ENCODE peak calls at places on chromosome 19, in seven cellular contexts. T is SK-N-SH, Q is H1, J is HCT116, N is K562, F is HepG2, O is GM12878. B is an unnamed sample.

GRCh38 chr19:651991-652390 is 11.0 kb downstream of the RNF126 start:
- DNase-seq in O (no peak), Q (no peak), N (no peak), T (no peak), F (no peak), J (no peak), B (no peak)

GRCh38 chr19:15418112-15418587 is 638 bp downstream of the AKAP8L start:
- DNase-seq in F (no peak), Q (no peak), O (no peak), J (no peak), N (no peak), T (peak; percentile 54), B (peak; percentile 30)

GRCh38 chr19:19468424-19469050 is 46.8 kb downstream of the TSSK6 start:
- DNase-seq in N (no peak), O (no peak), T (peak; percentile 46), J (no peak), Q (no peak), F (no peak), B (no peak)

GRCh38 chr19:35090160-35090794 is 25.3 kb upstream of the FXYD3 start:
- DNase-seq in O (no peak), N (peak; percentile 84), Q (peak; percentile 80), J (peak; percentile 48), F (peak; percentile 54), T (peak; percentile 90), B (peak; percentile 82)

GRCh38 chr19:57850553-57851017 is 926 bp downstream of the ZNF587 start:
- DNase-seq in J (no peak), T (peak; percentile 32), N (peak; percentile 47), O (no peak), F (peak; percentile 29), Q (peak; percentile 49), B (peak; percentile 3)

GRCh38 chr19:5711025-5711424 is 8.9 kb downstream of the LONP1 start:
- DNase-seq in Q (no peak), O (no peak), J (no peak), T (no peak), N (no peak), F (no peak), B (no peak)

GRCh38 chr19:18057557-18057956 is 29.2 kb downstream of the IL12RB1 start:
- DNase-seq in O (no peak), J (no peak), F (no peak), N (no peak), T (no peak), Q (no peak), B (no peak)

GRCh38 chr19:34172661-34173144 is 399 bp downstream of the LSM14A start:
- DNase-seq in T (peak; percentile 70), F (no peak), Q (no peak), N (peak; percentile 73), J (no peak), O (no peak), B (no peak)

GRCh38 chr19:15426485-15427349 is 7.9 kb upstream of the AKAP8L start:
- DNase-seq in F (no peak), O (no peak), N (no peak), J (no peak), T (peak; percentile 63), Q (no peak), B (peak; percentile 80)

GRCh38 chr19:11324079-11324661 is 15.3 kb downstream of the RAB3D start:
- DNase-seq in Q (no peak), J (no peak), T (peak; percentile 91), N (no peak), O (peak; percentile 71), F (peak; percentile 86), B (peak; percentile 17)

GRCh38 chr19:56639217-56639616 is 3.7 kb upstream of the SMIM17 start:
- DNase-seq in N (peak; percentile 18), T (no peak), Q (no peak), J (no peak), O (no peak), F (no peak), B (no peak)

GRCh38 chr19:18292460-18292809 is 11.0 kb upstream of the JUND start:
- DNase-seq in Q (peak; percentile 82), F (no peak), T (no peak), N (no peak), O (no peak), J (no peak), B (peak; percentile 64)

GRCh38 chr19:590396-590745 is 690 bp downstream of the HCN2 start:
- DNase-seq in F (no peak), N (no peak), Q (no peak), T (peak; percentile 68), O (no peak), J (no peak), B (no peak)

GRCh38 chr19:35306473-35307246 is 14.7 kb downstream of the MAG start:
- DNase-seq in N (no peak), F (peak; percentile 61), J (no peak), Q (no peak), T (no peak), O (no peak), B (no peak)

GRCh38 chr19:29119582-29119981 is 93.4 kb downstream of the UQCRFS1 start:
- DNase-seq in Q (peak; percentile 51), F (no peak), N (no peak), T (peak; percentile 17), O (no peak), J (no peak), B (peak; percentile 39)

GRCh38 chr19:30708416-30708815 is 336.2 kb downstream of the ZNF536 start:
- DNase-seq in J (no peak), Q (no peak), F (no peak), N (no peak), T (no peak), O (no peak), B (no peak)

GRCh38 chr19:18278521-18279265 is 2.7 kb downstream of the JUND start:
- DNase-seq in Q (no peak), J (no peak), F (no peak), O (no peak), T (no peak), N (peak; percentile 29), B (peak; percentile 22)

GRCh38 chr19:54366811-54367210 is 2.1 kb upstream of the LAIR1 start:
- DNase-seq in Q (no peak), O (no peak), N (no peak), J (no peak), T (no peak), F (no peak), B (no peak)

GRCh38 chr19:55080121-55080914 is 4.6 kb downstream of the EPS8L1 start:
- DNase-seq in T (peak; percentile 96), N (peak; percentile 97), Q (peak; percentile 94), O (no peak), J (peak; percentile 84), F (peak; percentile 35), B (no peak)

GRCh38 chr19:35592226-35592625 is 6.3 kb downstream of the PMIS2 start:
- DNase-seq in Q (peak; percentile 53), T (peak; percentile 41), O (no peak), J (peak; percentile 53), F (peak; percentile 53), N (peak; percentile 43), B (peak; percentile 54)

GRCh38 chr19:19860756-19861390 is 4.8 kb upstream of the ZNF253 start:
- DNase-seq in T (peak; percentile 58), F (no peak), Q (peak; percentile 87), O (no peak), J (no peak), N (peak; percentile 11), B (no peak)

GRCh38 chr19:11510444-11510843 is 4.8 kb upstream of the ZNF653 start:
- DNase-seq in J (no peak), T (no peak), Q (no peak), O (no peak), N (no peak), F (no peak), B (no peak)

GRCh38 chr19:50341091-50341564 is 12.0 kb upstream of the KCNC3 start:
- DNase-seq in T (no peak), O (peak; percentile 96), F (no peak), Q (no peak), J (no peak), N (no peak), B (no peak)
- TF ChIP-seq JUND in T (no peak), O (peak; percentile 4), F (no peak), Q (no peak), J (no peak), N (no peak), B (no peak)

GRCh38 chr19:39915848-39916215 is 18.6 kb downstream of the FCGBP start:
- DNase-seq in Q (no peak), J (no peak), O (no peak), T (no peak), F (no peak), N (peak; percentile 5), B (no peak)

GRCh38 chr19:39916236-39916635 is 18.2 kb downstream of the FCGBP start:
- DNase-seq in Q (no peak), N (peak; percentile 4), T (no peak), F (no peak), J (no peak), O (no peak), B (no peak)

GRCh38 chr19:39918183-39918651 is 16.2 kb downstream of the FCGBP start:
- DNase-seq in T (no peak), O (no peak), Q (no peak), J (no peak), F (no peak), N (no peak), B (no peak)

GRCh38 chr19:39917561-39918182 is 16.8 kb downstream of the FCGBP start:
- DNase-seq in N (no peak), T (no peak), O (no peak), Q (no peak), F (no peak), J (no peak), B (no peak)

DNA sequence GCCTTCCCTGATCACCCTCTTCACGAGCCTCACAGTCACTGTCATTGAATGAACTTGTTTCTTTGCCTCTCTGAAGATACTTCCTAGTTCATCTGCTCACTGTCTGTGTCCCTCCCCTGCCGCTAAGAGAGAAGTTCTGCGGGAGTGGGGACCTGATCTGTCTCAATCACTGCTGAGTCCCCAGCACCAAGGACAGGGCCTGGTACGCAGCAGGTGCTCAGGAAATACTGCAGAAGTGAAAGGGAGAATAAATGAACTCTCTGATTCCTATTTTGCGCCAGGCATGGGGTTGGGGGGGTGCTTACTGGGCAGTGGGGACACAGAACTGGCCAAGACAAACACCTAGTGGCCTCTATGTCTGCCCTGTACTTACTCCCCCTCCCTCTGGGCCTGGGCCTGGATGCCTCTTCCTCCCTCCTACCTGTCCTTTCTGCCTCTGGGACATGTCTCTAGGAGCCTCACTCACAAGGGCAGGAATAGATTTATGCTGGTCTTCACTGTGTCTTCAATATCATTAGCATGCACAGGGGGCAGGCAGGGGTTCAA is 17.5 kb downstream of the FCGBP start:
- DNase-seq in J (no peak), N (peak; percentile 7), T (no peak), Q (no peak), O (no peak), F (no peak), B (peak; percentile 26)
- TF ChIP-seq JUND in J (no peak), N (no peak), T (no peak), Q (no peak), O (no peak), F (no peak), B (no peak)

DNA sequence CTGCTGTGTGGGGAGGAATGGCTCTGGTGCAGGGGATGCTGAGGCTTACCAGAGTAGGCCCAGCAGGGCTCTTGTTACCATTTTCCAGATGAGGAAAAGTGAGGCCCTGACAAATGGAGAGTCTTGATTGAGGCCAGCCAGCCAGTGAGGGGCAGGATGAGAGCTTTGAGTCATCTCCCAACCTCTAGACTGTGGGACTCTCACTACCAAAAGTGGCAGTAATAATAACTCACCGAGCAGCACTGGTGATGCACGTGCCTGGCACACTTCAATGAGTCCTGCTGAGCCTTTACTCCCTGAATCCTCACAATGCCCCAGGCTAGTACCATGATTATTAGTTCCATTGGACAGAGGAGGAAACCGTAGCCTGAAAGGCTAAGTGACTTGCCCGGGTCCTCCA is 7.8 kb downstream of the CIC start:
- DNase-seq in N (no peak), J (no peak), F (no peak), O (no peak), Q (no peak), T (no peak), B (no peak)
- TF ChIP-seq JUND in N (no peak), J (no peak), F (no peak), O (no peak), Q (no peak), T (no peak), B (no peak)

GRCh38 chr19:52010674-52011073 is 2.7 kb upstream of the ZNF615 start:
- DNase-seq in T (no peak), N (no peak), F (no peak), Q (no peak), O (no peak), J (no peak), B (no peak)
- TF ChIP-seq JUND in T (no peak), N (no peak), F (no peak), Q (no peak), O (no peak), J (no peak), B (no peak)

B was measured in T47D.